ENCODE peak calls at places on chromosomes 16 and 17, in seven cellular contexts. Y is fibroblast of the aortic adventitia; T is iPS DF 6.9; O is mesendoderm; S is GM12878; H is naive thymus-derived CD4-positive, alpha-beta T cell; G is astrocyte of the spinal cord. R is an unnamed sample.

GRCh38 chr17:66373944-66374817 is 71.8 kb downstream of the PRKCA start:
- DNase-seq in Y (no peak), T (no peak), O (peak), S (no peak), H (peak), G (no peak), R (no peak)

GRCh38 chr17:34781071-34781470 is 180.2 kb downstream of the CCT6B start:
- DNase-seq in Y (no peak), T (no peak), O (no peak), S (no peak), H (no peak), G (no peak), R (no peak)

GRCh38 chr17:7843536-7844291 is 9.7 kb downstream of the KDM6B start:
- DNase-seq in Y (peak), T (no peak), O (peak), S (peak), H (peak), G (peak), R (no peak)

GRCh38 chr16:65122974-65123845 is 1.3 kb upstream of the CDH11 start:
- DNase-seq in Y (peak), T (no peak), O (peak), S (no peak), H (no peak), G (peak), R (no peak)

GRCh38 chr17:32558997-32559650 is 72.3 kb downstream of the CDK5R1 start:
- DNase-seq in Y (no peak), T (no peak), O (no peak), S (peak), H (no peak), G (no peak), R (no peak)

GRCh38 chr16:17276610-17277009 is 194.2 kb downstream of the XYLT1 start:
- DNase-seq in Y (no peak), T (no peak), O (no peak), S (no peak), H (no peak), G (no peak), R (no peak)

GRCh38 chr16:74608944-74609343 is 2.0 kb upstream of the GLG1 start:
- DNase-seq in Y (no peak), T (no peak), O (peak), S (no peak), H (peak), G (no peak), R (no peak)

GRCh38 chr17:80984749-80985148 is 6.9 kb upstream of the CHMP6 start:
- DNase-seq in Y (peak), T (peak), O (peak), S (no peak), H (no peak), G (peak), R (peak)

GRCh38 chr17:78998311-78999055 is 11.1 kb downstream of the CANT1 start:
- DNase-seq in Y (peak), T (no peak), O (no peak), S (no peak), H (no peak), G (no peak), R (no peak)

GRCh38 chr17:54527941-54528340 is 372.7 kb upstream of the TOM1L1 start:
- DNase-seq in Y (no peak), T (no peak), O (no peak), S (no peak), H (no peak), G (no peak), R (no peak)

GRCh38 chr16:84941916-84942315 is 69.4 kb downstream of the ZDHHC7 start:
- DNase-seq in Y (no peak), T (no peak), O (peak), S (no peak), H (no peak), G (no peak), R (no peak)

GRCh38 chr17:7001562-7001961 is 5.7 kb downstream of the ALOX12 start:
- DNase-seq in Y (peak), T (no peak), O (peak), S (no peak), H (peak), G (peak), R (no peak)

GRCh38 chr17:10316986-10317834 is 55.6 kb downstream of the MYH13 start:
- DNase-seq in Y (peak), T (no peak), O (peak), S (no peak), H (no peak), G (peak), R (no peak)

GRCh38 chr17:47869114-47869513 is 18.2 kb upstream of the SP6 start:
- DNase-seq in Y (no peak), T (no peak), O (no peak), S (no peak), H (no peak), G (no peak), R (no peak)

GRCh38 chr17:40416671-40417070 is 1.0 kb downstream of the TOP2A start:
- DNase-seq in Y (no peak), T (no peak), O (no peak), S (no peak), H (no peak), G (no peak), R (no peak)

GRCh38 chr17:71667661-71668060 is 453.2 kb upstream of the SOX9 start:
- DNase-seq in Y (no peak), T (no peak), O (no peak), S (no peak), H (no peak), G (peak), R (no peak)

GRCh38 chr17:16464001-16464640 is 27.9 kb downstream of the LRRC75A start:
- DNase-seq in Y (no peak), T (no peak), O (no peak), S (no peak), H (no peak), G (no peak), R (no peak)

GRCh38 chr16:46950009-46950408 is 23.5 kb downstream of the DNAJA2 start:
- DNase-seq in Y (no peak), T (no peak), O (no peak), S (no peak), H (no peak), G (no peak), R (no peak)

GRCh38 chr17:78154903-78155811 is 9.0 kb downstream of the C17orf99 start:
- DNase-seq in Y (no peak), T (no peak), O (no peak), S (peak), H (no peak), G (no peak), R (no peak)

GRCh38 chr16:700684-701584 is 4.7 kb downstream of the FBXL16 start:
- DNase-seq in Y (no peak), T (no peak), O (peak), S (no peak), H (peak), G (no peak), R (no peak)

GRCh38 chr17:17494499-17495447 is 1.4 kb downstream of the RASD1 start:
- DNase-seq in Y (no peak), T (no peak), O (peak), S (no peak), H (no peak), G (peak), R (no peak)

GRCh38 chr17:17387461-17388362 is 84.5 kb downstream of the NT5M start:
- DNase-seq in Y (no peak), T (peak), O (peak), S (no peak), H (no peak), G (no peak), R (no peak)

GRCh38 chr16:82535262-82535661 is 91.5 kb upstream of the CDH13 start:
- DNase-seq in Y (no peak), T (no peak), O (no peak), S (no peak), H (no peak), G (no peak), R (no peak)

GRCh38 chr17:47850692-47851573 is at the start of gene SP6:
- DNase-seq in Y (peak), T (no peak), O (peak), S (no peak), H (peak), G (peak), R (no peak)

GRCh38 chr17:52134641-52135040 is 23.9 kb downstream of the CA10 start:
- DNase-seq in Y (no peak), T (no peak), O (no peak), S (no peak), H (no peak), G (no peak), R (no peak)

GRCh38 chr16:2467301-2468141 is 3.6 kb upstream of the NTN3 start:
- DNase-seq in Y (peak), T (no peak), O (peak), S (no peak), H (no peak), G (peak), R (no peak)

GRCh38 chr17:31570231-31570630 is 178.8 kb downstream of the RAB11FIP4 start:
- DNase-seq in Y (no peak), T (no peak), O (no peak), S (no peak), H (no peak), G (no peak), R (no peak)

GRCh38 chr16:84851192-84852127 is 31.7 kb downstream of the CRISPLD2 start:
- DNase-seq in Y (peak), T (no peak), O (peak), S (no peak), H (no peak), G (peak), R (peak)

GRCh38 chr17:49031965-49032928 is 35.1 kb downstream of the IGF2BP1 start:
- DNase-seq in Y (peak), T (peak), O (peak), S (peak), H (peak), G (peak), R (no peak)

GRCh38 chr17:44324092-44324570 is 492 bp downstream of the SLC25A39 start:
- DNase-seq in Y (no peak), T (no peak), O (peak), S (no peak), H (no peak), G (no peak), R (no peak)

GRCh38 chr17:46787478-46787877 is 31.0 kb downstream of the WNT3 start:
- DNase-seq in Y (no peak), T (no peak), O (no peak), S (no peak), H (no peak), G (no peak), R (no peak)

GRCh38 chr17:2710804-2711607 is 558 bp downstream of the CLUH start:
- DNase-seq in Y (no peak), T (no peak), O (peak), S (no peak), H (no peak), G (no peak), R (no peak)

GRCh38 chr17:20009302-20010098 is at the start of gene SPECC1:
- DNase-seq in Y (peak), T (no peak), O (peak), S (no peak), H (peak), G (peak), R (no peak)

GRCh38 chr16:188674-189073 is 8.4 kb downstream of the HBQ1 start:
- DNase-seq in Y (no peak), T (no peak), O (peak), S (no peak), H (no peak), G (no peak), R (no peak)

GRCh38 chr16:77840623-77841274 is 52.4 kb downstream of the VAT1L start:
- DNase-seq in Y (peak), T (no peak), O (no peak), S (no peak), H (no peak), G (peak), R (peak)

GRCh38 chr17:58755577-58756245 is at the start of gene PPM1E:
- DNase-seq in Y (peak), T (peak), O (peak), S (no peak), H (peak), G (peak), R (no peak)

GRCh38 chr17:58755269-58755576 is 431 bp upstream of the PPM1E start:
- DNase-seq in Y (peak), T (no peak), O (no peak), S (no peak), H (no peak), G (no peak), R (no peak)

GRCh38 chr17:58757162-58757613 is 1.5 kb downstream of the PPM1E start:
- DNase-seq in Y (no peak), T (no peak), O (no peak), S (no peak), H (no peak), G (no peak), R (no peak)

GRCh38 chr17:58758890-58759289 is 3.2 kb downstream of the PPM1E start:
- DNase-seq in Y (no peak), T (no peak), O (no peak), S (no peak), H (no peak), G (no peak), R (no peak)

DNA sequence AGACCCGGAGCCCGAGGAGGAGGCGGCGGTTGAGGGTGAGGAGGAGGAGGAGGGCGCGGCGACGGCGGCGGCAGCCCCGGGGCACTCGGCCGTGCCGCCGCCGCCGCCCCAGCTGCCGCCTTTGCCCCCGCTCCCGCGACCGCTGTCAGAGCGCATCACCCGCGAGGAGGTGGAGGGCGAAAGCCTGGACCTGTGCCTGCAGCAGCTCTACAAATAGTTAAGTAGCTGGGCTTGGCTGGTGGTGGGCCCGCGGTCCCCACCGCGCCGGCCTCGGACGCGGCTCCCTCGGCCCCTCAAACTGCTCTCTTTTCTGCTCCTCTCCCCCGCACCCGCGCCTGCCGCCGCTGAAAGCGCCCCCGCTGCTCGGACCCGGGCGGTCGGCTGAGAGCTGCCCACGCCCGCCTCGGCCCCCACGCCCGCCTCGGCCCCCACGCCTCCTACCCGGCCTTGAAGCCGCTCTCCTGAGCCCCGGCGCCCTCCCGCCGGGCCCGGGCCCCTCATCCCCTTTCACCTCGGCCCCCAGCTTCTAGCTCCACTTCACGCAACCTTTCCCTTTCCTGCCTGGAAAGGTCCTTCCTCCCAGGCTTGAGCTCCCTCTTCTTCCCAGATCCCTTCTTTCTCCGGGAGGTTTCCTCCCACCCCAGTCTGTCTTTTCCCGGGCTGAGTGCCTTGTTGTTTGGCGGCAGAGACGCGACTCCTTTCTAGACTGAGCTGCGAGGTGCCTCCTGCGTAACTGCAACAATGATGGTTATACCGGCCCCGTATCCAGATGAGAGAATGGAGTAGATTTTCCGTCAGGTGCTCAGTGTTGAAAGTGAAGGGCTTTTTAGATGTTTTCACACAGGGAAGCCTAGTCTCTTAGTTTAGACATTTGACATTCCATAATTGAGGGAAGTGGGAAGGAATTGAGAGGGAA is 850 bp downstream of the PPM1E start:
- DNase-seq in Y (peak), T (no peak), O (peak), S (no peak), H (peak), G (no peak), R (no peak)
- H3K4me3 ChIP-seq in Y (peak), T (peak), O (peak), S (peak), H (peak), G (peak), R (peak)

GRCh38 chr17:29807520-29808361 is 122.3 kb downstream of the SSH2 start:
- DNase-seq in Y (peak), T (peak), O (peak), S (peak), H (peak), G (peak), R (no peak)
- H3K4me3 ChIP-seq in Y (no peak), T (no peak), O (no peak), S (no peak), H (no peak), G (no peak), R (no peak)

GRCh38 chr16:70526403-70526802 is 2.8 kb downstream of the SF3B3 start:
- DNase-seq in Y (no peak), T (no peak), O (no peak), S (no peak), H (no peak), G (no peak), R (no peak)

GRCh38 chr16:70523621-70524405 is at the start of gene SF3B3:
- DNase-seq in Y (no peak), T (peak), O (peak), S (no peak), H (peak), G (peak), R (no peak)

GRCh38 chr16:70523013-70523620 is at the start of gene COG4:
- DNase-seq in Y (peak), T (peak), O (peak), S (peak), H (peak), G (no peak), R (no peak)

GRCh38 chr16:70529051-70529777 is 5.6 kb downstream of the SF3B3 start:
- DNase-seq in Y (peak), T (no peak), O (peak), S (no peak), H (peak), G (peak), R (no peak)

GRCh38 chr16:70527315-70527996 is 3.8 kb downstream of the SF3B3 start:
- DNase-seq in Y (no peak), T (no peak), O (no peak), S (no peak), H (no peak), G (no peak), R (no peak)
- H3K4me3 ChIP-seq in Y (no peak), T (no peak), O (no peak), S (peak), H (no peak), G (no peak), R (no peak)

GRCh38 chr16:49276646-49277385 is 4.8 kb downstream of the CBLN1 start:
- DNase-seq in Y (no peak), T (no peak), O (peak), S (no peak), H (no peak), G (no peak), R (no peak)
- H3K4me3 ChIP-seq in Y (no peak), T (no peak), O (no peak), S (no peak), H (no peak), G (no peak), R (no peak)

DNA sequence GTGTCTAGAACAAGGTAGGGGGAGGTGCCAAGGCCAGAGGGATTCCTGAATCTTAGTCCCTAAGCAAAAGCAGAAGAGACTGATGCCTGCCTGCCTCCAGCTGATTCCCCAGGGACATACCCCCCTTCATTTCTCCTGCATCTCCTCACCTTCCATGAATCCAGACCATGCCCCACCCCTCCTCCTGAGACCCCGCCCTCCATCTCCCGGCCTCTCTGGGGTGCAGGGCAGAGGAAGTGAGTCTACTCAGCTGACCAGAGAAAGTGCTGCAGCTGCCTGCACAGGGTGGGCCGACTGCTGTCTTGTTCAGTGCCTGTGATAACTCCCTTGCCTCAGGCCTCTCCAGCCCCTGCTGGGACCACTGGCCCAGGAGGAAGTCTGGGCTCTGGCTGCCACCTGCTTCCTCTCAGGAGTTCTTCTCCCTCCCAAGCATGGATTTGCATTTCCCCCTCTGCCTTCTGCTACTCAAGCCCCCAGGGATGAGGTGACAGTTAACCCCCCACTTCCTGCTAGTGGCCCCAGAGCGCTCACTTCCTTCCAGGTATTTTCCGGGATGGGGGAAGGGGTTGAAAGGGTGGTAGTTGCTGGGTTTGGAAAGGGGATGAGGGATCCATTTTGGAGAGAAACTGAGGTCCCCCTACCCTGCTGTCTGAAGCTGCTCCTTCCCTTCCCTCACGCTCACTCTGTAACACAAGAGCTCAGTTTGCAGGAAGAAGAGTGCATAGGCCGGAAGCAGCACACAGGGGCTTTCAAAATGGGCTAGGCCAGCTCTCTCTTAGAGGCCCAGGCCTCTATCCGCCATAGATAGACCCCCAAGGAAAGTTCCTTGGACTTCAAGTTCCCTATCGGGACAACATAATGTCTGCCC is 10.5 kb upstream of the TSPOAP1 start:
- DNase-seq in Y (peak), T (no peak), O (peak), S (peak), H (peak), G (peak), R (peak)
- H3K4me3 ChIP-seq in Y (no peak), T (no peak), O (no peak), S (peak), H (peak), G (peak), R (peak)

DNA sequence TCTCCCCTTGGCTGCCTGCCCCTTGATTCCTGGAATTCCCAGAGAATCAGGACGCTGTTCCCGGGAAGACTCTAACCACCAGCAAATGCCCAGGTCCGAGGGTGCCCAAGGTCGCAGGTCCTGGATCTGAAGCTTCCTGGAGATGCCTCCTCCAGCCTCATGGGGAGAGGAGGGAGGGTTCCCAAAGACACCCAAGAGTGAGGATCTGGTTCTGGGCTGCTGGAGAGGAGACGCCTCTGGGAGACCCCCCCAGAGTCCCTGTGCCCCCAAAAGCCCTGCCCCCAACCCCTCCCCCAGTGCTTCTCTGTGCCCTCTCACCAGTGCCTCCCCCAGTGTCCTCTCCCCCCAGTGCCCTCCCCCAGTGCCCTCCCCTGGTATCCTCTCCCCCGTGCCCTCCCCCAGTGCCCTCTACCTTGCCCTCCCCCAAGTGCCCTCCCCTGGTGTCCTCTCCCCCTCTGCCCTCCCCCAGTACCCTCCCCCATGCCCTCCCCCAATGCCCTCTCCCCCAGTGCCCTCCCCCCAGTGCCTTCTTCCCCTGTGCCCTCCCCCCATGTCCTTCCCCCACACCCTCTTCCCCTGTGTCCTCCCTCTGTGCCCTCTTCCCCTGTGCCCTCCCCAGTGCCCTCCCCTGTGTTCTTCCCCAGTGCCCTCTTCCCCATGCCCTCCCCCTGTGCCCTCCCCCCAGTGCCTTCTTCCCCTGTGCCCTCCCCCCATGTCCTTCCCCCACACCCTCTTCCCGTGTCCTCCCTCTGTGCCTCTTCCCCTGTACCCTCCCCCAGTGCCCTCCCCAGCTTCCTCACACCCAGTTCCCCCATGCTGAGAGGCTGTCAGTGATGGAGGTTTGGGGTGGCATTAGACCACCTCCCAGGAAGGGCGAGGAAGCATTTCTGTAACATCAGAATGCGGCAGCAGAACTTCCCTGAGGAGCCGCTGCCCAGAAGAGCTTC is 6.3 kb upstream of the SECTM1 start:
- DNase-seq in Y (no peak), T (no peak), O (no peak), S (no peak), H (no peak), G (no peak), R (no peak)
- H3K4me3 ChIP-seq in Y (peak), T (no peak), O (no peak), S (no peak), H (no peak), G (peak), R (peak)